ENCODE peak calls at places on chromosomes 5 and 9, in four cellular contexts. H is HepG2, J is GM12878, A is K562. K is an unnamed sample.

GRCh38 chr5:154712518-154713437 is 42.4 kb upstream of the LARP1 start:
- DNase-seq in H (no peak), J (no peak), A (no peak), K (no peak)

GRCh38 chr5:17378346-17378984 is 119.6 kb upstream of the TAF11L2 start:
- DNase-seq in H (no peak), J (no peak), A (no peak), K (no peak)

GRCh38 chr9:92963831-92964606 is 16.7 kb downstream of the FGD3 start:
- DNase-seq in H (peak), J (peak), A (no peak), K (peak)

GRCh38 chr5:67998709-67999251 is 216.8 kb upstream of the PIK3R1 start:
- DNase-seq in H (no peak), J (no peak), A (no peak), K (peak)

GRCh38 chr5:141100243-141100805 is at the start of gene PCDHB3:
- DNase-seq in H (peak), J (no peak), A (peak), K (peak)

GRCh38 chr9:120583958-120584369 is 4.0 kb upstream of the CDK5RAP2 start:
- DNase-seq in H (peak), J (peak), A (peak), K (peak)

GRCh38 chr9:34628656-34629491 is at the start of gene ARID3C:
- DNase-seq in H (no peak), J (no peak), A (peak), K (no peak)

GRCh38 chr9:6209966-6210365 is 5.6 kb upstream of the IL33 start:
- DNase-seq in H (no peak), J (no peak), A (no peak), K (no peak)

GRCh38 chr5:95029569-95030366 is 255.1 kb downstream of the MCTP1 start:
- DNase-seq in H (no peak), J (peak), A (no peak), K (no peak)

GRCh38 chr5:134136771-134137170 is 22.3 kb downstream of the TCF7 start:
- DNase-seq in H (no peak), J (no peak), A (no peak), K (no peak)

GRCh38 chr5:171419663-171420428 is 399 bp downstream of the FGF18 start:
- DNase-seq in H (no peak), J (no peak), A (no peak), K (no peak)

DNA sequence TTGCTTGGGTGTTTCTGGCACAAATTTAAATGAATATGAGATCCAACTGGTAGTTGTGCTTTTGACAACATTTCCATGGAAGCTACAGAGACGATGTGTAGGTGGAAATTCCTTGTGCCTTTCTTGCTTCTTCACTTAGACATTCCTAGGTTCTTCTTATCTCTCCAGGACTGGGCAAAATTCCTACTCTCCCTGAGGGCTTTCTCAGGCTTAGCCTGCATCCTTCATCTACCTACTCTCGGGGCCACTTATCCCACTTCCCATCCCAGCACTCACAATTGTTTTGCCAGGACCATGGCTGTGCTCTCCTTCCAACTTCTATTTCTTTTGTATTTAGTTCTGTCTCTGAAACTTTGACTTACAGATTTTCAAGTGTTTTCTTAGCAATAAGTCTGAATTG is 17.8 kb upstream of the SPINK1 start:
- DNase-seq in H (no peak), J (no peak), A (no peak), K (no peak)
- TF ChIP-seq POLR2AphosphoS5 in H (no peak), J (no peak), A (no peak), K (no peak)

GRCh38 chr5:6702633-6703032 is 10.6 kb upstream of the TENT4A start:
- DNase-seq in H (no peak), J (no peak), A (no peak), K (no peak)

GRCh38 chr5:6703791-6704190 is 9.4 kb upstream of the TENT4A start:
- DNase-seq in H (no peak), J (no peak), A (no peak), K (no peak)

GRCh38 chr5:6704361-6704851 is 8.8 kb upstream of the TENT4A start:
- DNase-seq in H (no peak), J (no peak), A (no peak), K (no peak)

GRCh38 chr5:6705959-6706358 is 7.3 kb upstream of the TENT4A start:
- DNase-seq in H (no peak), J (no peak), A (no peak), K (no peak)

GRCh38 chr5:6705088-6705487 is 8.1 kb upstream of the TENT4A start:
- DNase-seq in H (no peak), J (no peak), A (no peak), K (no peak)
- TF ChIP-seq GABPA in H (no peak), J (no peak), A (no peak), K (no peak)

GRCh38 chr5:6700074-6700685 is 13.1 kb upstream of the TENT4A start:
- DNase-seq in H (no peak), J (no peak), A (no peak), K (no peak)
- H3K4me3 ChIP-seq in H (no peak), J (no peak), A (no peak), K (no peak)

DNA sequence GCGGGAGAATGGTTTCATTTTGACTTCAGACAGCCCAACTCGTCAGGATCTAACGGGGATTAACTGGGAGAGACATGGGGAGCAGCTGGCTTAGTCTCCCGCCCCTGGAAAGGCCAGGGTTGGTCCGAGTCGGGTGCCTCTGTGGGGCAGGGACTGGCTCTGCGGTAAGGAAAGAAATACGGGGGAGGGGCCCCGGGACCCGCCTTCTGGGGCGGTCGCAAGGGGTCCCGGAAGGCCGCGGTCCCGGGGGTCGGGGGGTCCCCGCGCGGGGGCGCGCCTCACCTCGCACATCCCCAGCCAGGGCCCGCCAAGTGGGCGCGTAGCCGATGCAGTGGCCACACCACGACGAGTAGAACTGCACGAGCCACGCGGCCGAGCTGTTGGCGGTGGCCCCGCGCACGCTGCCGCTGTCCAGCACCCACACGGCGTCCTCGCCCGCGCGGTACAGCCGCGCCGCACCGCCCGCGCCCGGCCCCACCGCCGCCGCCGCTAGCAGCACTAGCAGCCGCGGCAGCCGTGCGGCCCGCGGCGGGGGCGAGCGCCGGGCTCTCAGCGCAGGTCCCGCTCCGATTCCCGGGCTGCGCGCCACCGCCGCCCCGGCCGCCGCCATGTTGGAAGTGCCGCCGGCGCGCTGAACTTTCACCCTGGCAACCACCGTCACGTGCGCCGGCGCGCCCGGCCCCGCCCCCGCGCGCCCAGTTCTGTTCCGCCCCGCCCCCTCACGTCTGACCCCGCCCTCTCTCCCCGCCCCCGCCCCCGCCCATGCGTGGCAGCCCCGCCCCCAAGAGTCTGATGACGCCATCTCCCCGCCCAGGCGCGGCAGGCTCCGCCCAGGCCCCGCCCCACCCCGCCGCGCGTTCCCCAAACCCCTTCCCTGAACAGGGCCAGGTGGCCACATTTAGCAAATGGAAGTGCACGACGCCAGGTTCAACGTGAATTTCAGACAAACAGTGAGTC is at the start of gene QSOX2:
- DNase-seq in H (peak), J (peak), A (peak), K (peak)
- TF ChIP-seq POLR2AphosphoS5 in H (peak), J (no peak), A (peak), K (peak)

DNA sequence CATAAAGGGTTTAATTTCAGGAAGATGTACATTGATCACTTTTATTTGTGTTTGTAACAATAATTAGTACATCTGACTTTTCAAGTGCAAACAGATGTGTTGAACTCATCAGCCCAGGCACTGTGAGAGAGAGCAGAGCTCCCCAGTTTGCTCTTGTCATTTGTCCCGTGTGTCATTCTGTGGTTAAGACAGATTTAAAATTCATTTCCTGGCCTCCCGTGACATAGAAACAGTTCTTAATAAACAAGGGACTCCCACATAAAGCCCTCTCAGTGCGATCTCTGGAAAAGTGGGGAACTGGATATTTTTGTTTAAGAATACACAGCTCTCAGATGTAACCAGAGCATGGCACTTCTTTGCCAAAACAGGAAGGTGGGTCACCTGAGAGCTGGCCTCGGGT is 58.6 kb downstream of the PRKACG start:
- DNase-seq in H (no peak), J (no peak), A (no peak), K (no peak)
- TF ChIP-seq GABPA in H (no peak), J (no peak), A (no peak), K (no peak)

DNA sequence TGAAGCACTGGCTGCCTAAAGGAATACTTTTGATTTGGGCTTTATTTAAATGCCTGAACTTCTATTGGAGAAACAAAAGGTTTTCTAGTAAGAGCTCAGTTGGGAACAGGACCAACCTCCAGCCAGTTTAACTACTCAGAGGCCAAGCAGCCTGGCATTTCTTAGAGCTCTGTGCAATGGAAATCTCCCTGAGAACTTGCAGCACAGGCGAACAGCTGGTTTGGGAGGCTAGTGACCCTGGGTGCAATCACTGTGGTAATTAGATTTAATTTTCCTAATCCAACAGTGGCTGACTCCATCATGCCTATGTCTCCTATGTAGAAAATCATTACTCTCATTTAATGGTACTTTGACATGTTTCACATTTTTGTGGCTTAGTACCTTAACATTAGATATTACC is 1.0 kb upstream of the CDH6 start:
- DNase-seq in H (no peak), J (no peak), A (no peak), K (no peak)
- H3K4me3 ChIP-seq in H (no peak), J (no peak), A (no peak), K (no peak)

K was measured in HL-60.